ENCODE peak calls at places on chromosomes 12 and 14, in four cellular contexts. I, A, Y and J are unnamed samples.

GRCh38 chr14:48349689-48350088 is 674.3 kb upstream of the MDGA2 start:
- DNase-seq in I (no peak), A (no peak), Y (no peak), J (no peak)

GRCh38 chr14:76844223-76844622 is 18.0 kb downstream of the LRRC74A start:
- DNase-seq in I (peak; percentile 67), A (no peak), Y (peak; percentile 69), J (peak; percentile 44)

GRCh38 chr14:86892167-86892956 is 1100.6 kb downstream of the GALC start:
- DNase-seq in I (no peak), A (no peak), Y (no peak), J (no peak)

GRCh38 chr12:114848661-114849060 is 164.7 kb upstream of the TBX3 start:
- DNase-seq in I (no peak), A (no peak), Y (no peak), J (peak; percentile 94)

GRCh38 chr12:111842556-111843396 is 748 bp downstream of the MAPKAPK5 start:
- DNase-seq in I (peak; percentile 72), A (no peak), Y (no peak), J (peak; percentile 24)

GRCh38 chr12:5493018-5493417 is 61.1 kb downstream of the NTF3 start:
- DNase-seq in I (no peak), A (no peak), Y (no peak), J (no peak)

GRCh38 chr12:16361142-16361783 is 13.8 kb downstream of the MGST1 start:
- DNase-seq in I (no peak), A (no peak), Y (no peak), J (peak; percentile 33)

GRCh38 chr12:78189656-78190055 is 359.0 kb downstream of the NAV3 start:
- DNase-seq in I (no peak), A (no peak), Y (no peak), J (no peak)

GRCh38 chr12:49537709-49538601 is 875 bp upstream of the KCNH3 start:
- DNase-seq in I (no peak), A (peak; percentile 71), Y (no peak), J (no peak)

GRCh38 chr12:79652521-79652920 is 38.2 kb downstream of the PAWR start:
- DNase-seq in I (no peak), A (no peak), Y (no peak), J (no peak)

GRCh38 chr12:122089080-122089479 is 10.5 kb downstream of the MLXIP start:
- DNase-seq in I (no peak), A (no peak), Y (no peak), J (no peak)

GRCh38 chr14:85907536-85907935 is 377.6 kb downstream of the FLRT2 start:
- DNase-seq in I (no peak), A (no peak), Y (no peak), J (no peak)

DNA sequence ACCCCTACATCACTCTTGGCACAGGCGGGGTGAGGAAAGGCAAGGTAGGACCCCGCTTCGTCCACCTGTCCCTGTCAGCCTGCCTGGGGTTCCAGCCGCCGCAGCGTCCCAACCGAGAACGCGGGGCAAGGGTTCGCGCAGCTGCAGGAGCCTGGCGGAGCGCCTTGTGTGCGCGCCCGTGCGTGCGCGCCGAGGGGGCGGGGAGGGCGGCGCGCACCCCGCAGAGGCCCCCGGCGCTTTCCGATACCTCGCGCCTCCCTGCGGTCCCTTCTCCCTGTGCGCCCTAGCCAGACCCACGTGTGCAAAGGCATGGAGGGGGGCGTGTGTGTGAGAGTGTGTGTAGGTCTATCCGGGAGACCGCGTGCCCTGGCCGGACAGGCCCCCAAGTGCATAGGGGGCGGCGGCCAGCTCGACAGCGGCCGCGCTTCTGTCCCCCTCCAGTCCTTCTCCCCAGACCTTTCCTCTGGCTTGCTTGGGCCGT is 122.4 kb downstream of the TSPAN9 start:
- DNase-seq in I (no peak), A (no peak), Y (no peak), J (peak; percentile 68)
- TF ChIP-seq CTCF in I (no peak), A (no peak), Y (no peak), J (no peak)

GRCh38 chr14:21053184-21054122 is 4.2 kb upstream of the RNASE8 start:
- DNase-seq in I (no peak), A (no peak), Y (no peak), J (no peak)
- H3K4me3 ChIP-seq in I (no peak overlapping the region), A (no peak overlapping the region), Y (no peak overlapping the region), J (no peak overlapping the region)

DNA sequence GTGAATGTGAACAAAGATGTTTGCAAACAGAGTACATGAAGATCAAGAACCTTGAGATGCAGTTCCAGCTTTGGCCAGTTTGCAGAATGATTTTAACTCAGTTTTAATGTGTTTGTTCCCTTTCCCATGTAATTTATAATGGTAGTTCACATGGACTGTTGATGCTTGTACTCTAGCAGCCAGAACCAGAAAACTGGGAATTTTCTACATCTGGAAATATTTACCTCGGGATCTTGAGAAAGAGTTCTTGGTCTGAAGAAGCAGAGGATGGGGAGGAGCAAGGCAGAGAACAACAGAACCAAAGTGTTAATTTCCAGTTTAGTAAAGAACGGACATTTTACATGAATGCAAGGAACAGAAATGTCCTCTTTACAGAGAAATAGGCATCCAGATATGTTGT is 37.0 kb upstream of the PMCH start:
- DNase-seq in I (no peak), A (no peak), Y (no peak), J (no peak)
- TF ChIP-seq CTCF in I (no peak), A (no peak), Y (no peak), J (no peak)

DNA sequence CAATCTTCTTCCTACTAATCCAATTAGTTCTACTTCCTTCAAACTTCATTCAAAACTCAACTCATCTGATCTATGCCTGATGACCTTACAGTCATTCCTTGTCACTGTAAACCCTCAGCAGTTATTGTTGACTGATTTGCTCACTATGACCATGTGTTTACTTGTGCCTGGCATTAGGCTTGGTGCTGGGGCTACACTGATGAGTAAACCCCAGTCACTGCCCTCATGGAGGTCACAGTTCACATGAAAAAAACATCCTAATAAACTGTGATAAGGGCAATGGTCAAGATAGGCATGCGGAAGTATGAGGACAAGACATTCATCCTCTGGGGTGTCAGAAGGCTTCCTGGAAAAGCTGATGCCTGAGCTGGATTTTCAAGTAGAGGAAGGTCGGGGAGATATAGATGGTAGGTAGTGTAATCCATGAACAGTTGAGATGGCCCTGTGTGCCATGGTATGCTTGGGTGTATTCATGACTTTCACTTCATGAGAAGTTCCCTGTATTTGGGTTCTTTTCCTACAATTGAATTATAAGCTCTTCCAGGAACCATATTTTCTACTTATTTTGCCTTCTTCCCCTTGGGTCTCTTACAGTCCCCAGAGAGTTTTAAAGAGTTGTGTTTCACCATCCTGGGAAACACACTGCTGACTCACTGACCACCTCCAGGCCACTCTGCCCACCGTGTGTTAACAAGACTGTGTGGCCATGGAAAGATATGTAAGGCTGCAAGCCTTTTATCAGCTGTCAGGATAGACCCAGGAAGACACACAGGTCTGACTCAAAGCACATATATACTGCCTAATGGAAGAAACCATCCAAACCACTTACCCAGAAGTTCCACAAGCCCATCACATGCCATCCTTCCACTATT is 38.7 kb upstream of the DUSP6 start:
- DNase-seq in I (no peak), A (no peak), Y (no peak), J (peak; percentile 86)
- H3K4me3 ChIP-seq in I (no peak overlapping the region), A (no peak overlapping the region), Y (no peak overlapping the region), J (no peak overlapping the region)

DNA sequence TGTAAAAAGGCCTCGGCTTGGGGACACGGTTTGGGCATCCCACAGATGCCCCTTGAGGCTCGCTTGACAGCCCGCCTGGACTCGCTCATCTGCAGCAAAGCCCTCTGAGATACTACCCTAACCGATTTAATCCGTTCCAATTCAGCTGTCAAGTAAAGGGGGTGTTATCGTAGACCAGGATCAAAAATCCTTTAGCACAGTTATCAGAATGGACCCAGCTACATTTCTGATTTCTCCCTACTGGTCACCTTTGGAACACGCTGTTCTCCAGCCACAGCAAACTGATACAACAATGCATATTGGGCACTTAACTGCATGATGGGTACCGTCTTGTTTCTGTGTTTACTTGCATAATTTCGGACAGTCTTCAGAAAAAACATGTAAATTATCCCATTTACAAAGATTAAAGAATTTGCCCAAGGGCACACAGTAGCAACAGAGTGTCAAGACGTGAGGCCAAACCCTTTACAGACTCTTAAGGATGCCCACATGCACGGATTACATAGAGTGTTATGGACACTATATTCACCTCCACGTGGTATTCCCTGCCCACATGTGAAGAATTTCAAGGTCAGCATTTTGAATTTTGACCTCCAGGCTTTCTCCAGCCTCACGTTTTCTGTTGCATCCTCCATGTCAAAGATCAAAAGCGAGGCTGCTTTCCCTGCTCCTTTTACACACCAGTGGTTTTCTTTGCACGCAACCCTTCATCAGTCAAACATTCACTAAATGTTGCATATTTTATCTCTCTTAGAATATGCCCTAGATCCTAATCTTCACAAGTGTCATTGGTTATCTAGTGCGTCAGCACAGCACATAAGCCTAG is 3.2 kb upstream of the DUSP6 start:
- DNase-seq in I (no peak), A (no peak), Y (no peak), J (peak; percentile 20)
- TF ChIP-seq CTCF in I (peak; percentile 11), A (peak; percentile 11), Y (no peak), J (peak; percentile 40)